ENCODE peak calls at places on chromosome X, in eight cellular contexts. M is cardiac fibroblast, H is ovary, V is HFF-Myc, Q is keratinocyte, L is heart right ventricle, K is mucosa of descending colon, N is heart left ventricle. J is an unnamed sample.

GRCh38 chrX:130378008-130378669 is 7.3 kb downstream of the GPR119 start:
- DNase-seq in M (no peak), H (no peak), V (no peak), Q (no peak), L (no peak), K (no peak), N (no peak), J (no peak)

GRCh38 chrX:71282514-71283408 is 674 bp upstream of the NONO start:
- DNase-seq in M (peak; percentile 68), H (no peak), V (peak; percentile 17), Q (no peak), L (no peak), K (no peak), N (no peak), J (no peak)

GRCh38 chrX:46953137-46953527 is 40.9 kb downstream of the JADE3 start:
- DNase-seq in M (no peak), H (no peak), V (no peak), Q (no peak), L (no peak), K (no peak), N (no peak), J (no peak)

GRCh38 chrX:107725761-107726555 is 49.6 kb downstream of the TSC22D3 start:
- DNase-seq in M (no peak), H (peak; percentile 60), V (no peak), Q (no peak), L (no peak), K (no peak), N (no peak), J (no peak)

GRCh38 chrX:133185938-133186337 is 32.2 kb downstream of the TFDP3 start:
- DNase-seq in M (no peak), H (no peak), V (no peak), Q (peak; percentile 35), L (no peak), K (no peak), N (no peak), J (no peak)

GRCh38 chrX:131704136-131704695 is 160.3 kb downstream of the OR13H1 start:
- DNase-seq in M (no peak), H (peak; percentile 92), V (no peak), Q (no peak), L (peak; percentile 4), K (peak; percentile 75), N (no peak), J (no peak)

GRCh38 chrX:134715930-134716619 is 57.8 kb upstream of the PLAC1 start:
- DNase-seq in M (no peak), H (no peak), V (no peak), Q (no peak), L (no peak), K (no peak), N (no peak), J (no peak)

GRCh38 chrX:146602246-146602645 is 207.3 kb upstream of the CXorf51B start:
- DNase-seq in M (no peak), H (no peak), V (no peak), Q (no peak), L (no peak), K (no peak), N (no peak), J (no peak)

GRCh38 chrX:128518508-128518907 is 466.3 kb upstream of the ACTRT1 start:
- DNase-seq in M (peak; percentile 5), H (no peak), V (no peak), Q (no peak), L (no peak), K (no peak), N (no peak), J (no peak)

GRCh38 chrX:136185409-136186022 is 38.2 kb downstream of the FHL1 start:
- DNase-seq in M (peak; percentile 53), H (no peak), V (no peak), Q (no peak), L (no peak), K (no peak), N (no peak), J (no peak)

GRCh38 chrX:23554304-23554703 is 113.0 kb upstream of the PRDX4 start:
- DNase-seq in M (peak; percentile 69), H (no peak), V (peak; percentile 9), Q (peak; percentile 9), L (no peak), K (no peak), N (no peak), J (no peak)

GRCh38 chrX:108696690-108697089 is 39.7 kb downstream of the IRS4 start:
- DNase-seq in M (peak; percentile 26), H (no peak), V (no peak), Q (no peak), L (no peak), K (no peak), N (no peak), J (no peak)

GRCh38 chrX:102154218-102154860 is 1.4 kb downstream of the BEX5 start:
- DNase-seq in M (no peak), H (peak; percentile 37), V (no peak), Q (no peak), L (no peak), K (no peak), N (no peak), J (peak; percentile 2)
- TF ChIP-seq CTCF in M (no peak), H (no peak), V (no peak), Q (peak; percentile 7), L (no peak), K (no peak), N (no peak), J (peak; percentile 53)

DNA sequence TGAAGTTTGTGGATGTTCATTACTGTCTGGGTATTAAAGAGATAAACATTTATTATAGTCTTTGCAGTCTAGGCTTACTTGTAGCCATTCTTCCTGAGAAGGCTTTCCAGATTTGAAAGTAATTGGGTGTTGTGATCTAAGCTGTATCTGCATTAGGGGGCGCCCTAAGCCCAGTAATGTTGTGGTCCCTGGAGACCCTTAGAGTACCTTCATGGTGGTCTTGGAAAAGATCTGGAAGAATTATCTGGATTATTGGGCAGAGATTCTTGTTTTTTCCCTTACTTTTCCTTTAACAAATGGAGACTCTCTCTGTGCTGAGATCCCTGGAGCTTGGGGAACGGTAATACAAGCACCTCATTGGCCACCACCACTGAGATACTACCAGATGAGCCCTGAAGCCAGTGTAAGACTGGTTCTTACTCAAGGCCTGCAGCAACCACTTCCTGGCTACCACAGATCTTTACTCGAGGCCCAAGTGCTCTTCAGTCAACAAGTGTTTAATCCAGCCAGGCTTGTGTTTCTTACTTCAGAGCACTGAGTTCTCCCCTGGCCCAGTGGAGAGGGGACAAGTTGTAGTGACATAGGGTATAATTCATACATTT is 63.1 kb downstream of the RTL3 start:
- DNase-seq in M (peak; percentile 31), H (no peak), V (no peak), Q (no peak), L (no peak), K (no peak), N (no peak), J (peak; percentile 33)
- TF ChIP-seq CTCF in M (peak; percentile 11), H (no peak), V (peak; percentile 26), Q (peak; percentile 19), L (no peak), K (no peak), N (no peak), J (no peak)

DNA sequence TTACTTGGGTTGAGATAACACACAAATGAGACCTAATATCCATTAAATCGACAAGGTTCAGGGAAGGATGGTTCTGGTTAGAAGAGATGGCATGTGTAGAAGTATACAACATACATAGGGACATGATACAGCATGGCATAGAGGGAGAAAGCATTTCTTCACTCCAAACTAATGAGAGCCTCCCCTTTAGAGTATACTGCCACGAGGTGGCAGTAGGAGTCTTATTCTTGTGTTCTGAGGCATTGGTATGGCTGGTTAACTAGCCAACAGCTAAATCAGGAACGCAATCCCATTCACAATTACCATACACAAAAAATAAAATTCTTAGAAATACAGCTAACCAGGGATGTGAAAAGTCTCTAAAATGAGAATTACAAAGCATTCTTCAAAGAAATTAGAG is 29.1 kb upstream of the TRO start:
- DNase-seq in M (peak; percentile 54), H (no peak), V (no peak), Q (no peak), L (peak; percentile 13), K (no peak), N (no peak), J (no peak)
- TF ChIP-seq CTCF in M (peak; percentile 35), H (no peak), V (peak; percentile 31), Q (peak; percentile 46), L (peak; percentile 8), K (no peak), N (peak; percentile 20), J (peak; percentile 59)

DNA sequence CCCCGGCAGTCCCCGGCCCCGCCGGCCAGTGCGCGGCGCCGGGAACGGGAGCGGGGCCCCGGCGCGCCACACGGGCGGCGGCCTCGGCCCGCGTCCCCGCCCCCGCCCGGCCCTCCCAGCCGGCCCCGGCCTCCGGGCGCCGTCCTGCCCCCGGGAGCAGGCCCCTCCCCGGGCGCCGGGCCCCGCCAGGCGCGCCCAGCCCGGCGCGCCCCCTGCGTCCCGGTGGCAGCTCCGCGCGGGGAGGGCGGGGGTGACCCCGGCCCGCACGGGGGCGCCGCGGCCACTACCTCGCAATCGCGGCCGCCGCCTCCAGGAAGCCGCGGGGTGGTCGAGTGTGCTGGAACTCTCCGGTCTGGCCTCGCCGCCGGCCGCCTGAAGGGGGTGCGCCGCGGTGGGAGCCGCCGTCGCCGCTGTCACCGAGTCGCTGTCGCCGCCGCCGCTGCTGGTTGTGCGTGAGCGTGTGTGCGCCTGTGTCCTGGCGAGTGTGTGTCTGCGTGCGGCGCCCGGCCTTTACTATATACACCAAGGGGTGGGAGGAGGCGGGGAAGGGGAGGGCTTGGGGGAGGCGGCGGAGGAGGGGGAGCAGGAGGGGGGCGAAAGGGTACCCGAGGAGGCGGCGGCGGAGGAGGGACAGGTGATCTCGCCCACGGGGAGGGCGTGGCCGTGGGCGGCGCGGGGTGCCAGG is at the start of gene RAI2:
- DNase-seq in M (no peak), H (peak; percentile 66), V (no peak), Q (no peak), L (peak; percentile 25), K (peak; percentile 52), N (peak; percentile 61), J (peak; percentile 36)
- TF ChIP-seq CTCF in M (no peak), H (peak; percentile 23), V (no peak), Q (no peak), L (no peak), K (no peak), N (no peak), J (peak; percentile 35)

GRCh38 chrX:14073158-14073557 is 43.5 kb upstream of the GEMIN8 start:
- DNase-seq in M (no peak), H (no peak), V (no peak), Q (no peak), L (no peak), K (no peak), N (no peak), J (no peak)
- TF ChIP-seq CTCF in M (no peak), H (no peak), V (no peak), Q (no peak), L (no peak), K (no peak), N (no peak), J (no peak)

J was measured in neural crest cell.